ENCODE peak calls at places on chromosomes 13 and 19, in six cellular contexts. K is AG08396, D is GM23248, I is cerebellar cortex, Q is GM03348, Y is ovary. R is an unnamed sample.

GRCh38 chr13:108929532-108929931 is 300.1 kb downstream of the MYO16 start:
- DNase-seq in Y (no peak), I (no peak), K (no peak), D (peak; percentile 33), Q (peak; percentile 35), R (no peak)

GRCh38 chr19:29841209-29841558 is 29.4 kb downstream of the CCNE1 start:
- DNase-seq in D (peak; percentile 29), K (no peak), Y (no peak), Q (peak; percentile 24), I (no peak), R (no peak)

GRCh38 chr19:15779756-15780476 is 7.5 kb upstream of the OR10H5 start:
- DNase-seq in Q (no peak), K (peak; percentile 14), D (peak; percentile 24), Y (peak; percentile 92), I (peak; percentile 96), R (peak; percentile 77)

GRCh38 chr19:13692096-13692495 is 72.2 kb upstream of the MRI1 start:
- DNase-seq in D (peak; percentile 89), I (peak; percentile 53), Q (peak; percentile 70), Y (no peak), K (peak; percentile 63), R (peak; percentile 63)

GRCh38 chr13:99610702-99611289 is 109.5 kb downstream of the TM9SF2 start:
- DNase-seq in Q (no peak), I (no peak), Y (no peak), K (no peak), D (no peak), R (no peak)

GRCh38 chr19:56525214-56525860 is 13.4 kb upstream of the ZFP28 start:
- DNase-seq in I (no peak), K (no peak), Y (no peak), D (no peak), Q (no peak), R (no peak)

GRCh38 chr19:43504426-43505185 is at the start of gene PHLDB3:
- DNase-seq in D (peak; percentile 59), Y (peak; percentile 59), I (peak; percentile 47), Q (no peak), K (no peak), R (no peak)

GRCh38 chr19:48006762-48007161 is 12.3 kb downstream of the ELSPBP1 start:
- DNase-seq in D (peak; percentile 4), I (no peak), Y (no peak), K (no peak), Q (no peak), R (no peak)

GRCh38 chr13:51625555-51626345 is 41.5 kb downstream of the WDFY2 start:
- DNase-seq in I (peak; percentile 61), K (no peak), Y (no peak), Q (no peak), D (no peak), R (no peak)

GRCh38 chr13:60226507-60226906 is 62.8 kb upstream of the DIAPH3 start:
- DNase-seq in Q (peak; percentile 35), I (peak; percentile 16), D (peak; percentile 34), Y (no peak), K (peak; percentile 34), R (no peak)

GRCh38 chr19:39845172-39845571 is 1.0 kb downstream of the FBL start:
- DNase-seq in I (no peak), Q (no peak), D (peak; percentile 17), K (no peak), Y (no peak), R (no peak)

GRCh38 chr13:86933676-86934075 is 737.5 kb upstream of the SLITRK5 start:
- DNase-seq in K (no peak), Y (no peak), Q (no peak), I (no peak), D (no peak), R (no peak)

GRCh38 chr19:7870571-7871279 is 3.5 kb downstream of the PRR36 start:
- DNase-seq in Q (no peak), D (peak; percentile 55), Y (peak; percentile 66), I (peak; percentile 91), K (no peak), R (peak; percentile 72)

GRCh38 chr13:113586661-113587479 is 2.3 kb downstream of the TFDP1 start:
- DNase-seq in Q (no peak), K (no peak), D (no peak), Y (no peak), I (no peak), R (no peak)

GRCh38 chr19:4272894-4273293 is 6.2 kb upstream of the SHD start:
- DNase-seq in I (no peak), D (no peak), Q (no peak), Y (no peak), K (no peak), R (no peak)

GRCh38 chr19:5166262-5166661 is 174.3 kb downstream of the PTPRS start:
- DNase-seq in D (peak; percentile 87), Q (peak; percentile 54), I (no peak), K (peak; percentile 58), Y (no peak), R (no peak)

GRCh38 chr19:1852294-1852646 is 4.0 kb upstream of the REXO1 start:
- DNase-seq in Y (no peak), K (no peak), D (no peak), Q (no peak), I (no peak), R (no peak)

R was measured in caudate nucleus.